ENCODE peak calls at places on chromosomes 4 and X, in eight cellular contexts. A is GM12892, U is left lung, N is choroid plexus epithelial cell, S is 8988T, P is globus pallidus, O is retina, T is HL-60. E is an unnamed sample.

GRCh38 chr4:142801966-142802365 is 44.1 kb downstream of the INPP4B start:
- DNase-seq in A (no peak), U (no peak), N (no peak), S (no peak), P (no peak), O (no peak), T (no peak), E (no peak)

GRCh38 chr4:83771113-83771705 is 235.3 kb downstream of the GPAT3 start:
- DNase-seq in A (no peak), U (peak; percentile 33), N (peak; percentile 82), S (no peak), P (peak; percentile 29), O (peak; percentile 51), T (peak; percentile 30), E (peak; percentile 24)

GRCh38 chr4:106317815-106318214 is 1.5 kb downstream of the AIMP1 start:
- DNase-seq in A (no peak), U (no peak), N (no peak), S (no peak), P (no peak), O (no peak), T (no peak), E (no peak)

GRCh38 chrX:101415180-101416130 is 7.4 kb downstream of the HNRNPH2 start:
- DNase-seq in A (peak; percentile 24), U (no peak), N (peak; percentile 85), S (no peak), P (peak; percentile 80), O (peak; percentile 61), T (peak; percentile 49), E (peak; percentile 78)

GRCh38 chr4:71814433-71814832 is 30.6 kb upstream of the GC start:
- DNase-seq in A (no peak), U (no peak), N (no peak), S (no peak), P (no peak), O (no peak), T (no peak), E (no peak)

GRCh38 chr4:10050171-10051120 is 29.1 kb upstream of the SLC2A9 start:
- DNase-seq in A (no peak), U (no peak), N (no peak), S (no peak), P (no peak), O (no peak), T (no peak), E (no peak)

GRCh38 chrX:83008415-83008814 is 499.7 kb upstream of the POU3F4 start:
- DNase-seq in A (no peak), U (no peak), N (peak; percentile 1), S (no peak), P (no peak), O (no peak), T (no peak), E (no peak)

GRCh38 chr4:162010362-162010761 is 153.4 kb downstream of the FSTL5 start:
- DNase-seq in A (no peak), U (no peak), N (peak; percentile 63), S (no peak), P (no peak), O (no peak), T (no peak), E (no peak)

GRCh38 chr4:151169223-151169622 is 69.8 kb downstream of the RPS3A start:
- DNase-seq in A (no peak), U (peak; percentile 64), N (peak; percentile 98), S (no peak), P (peak; percentile 83), O (peak; percentile 48), T (no peak), E (no peak)

E was measured in endothelial cell of umbilical vein.